ENCODE peak calls at places on chromosome 21, in four cellular contexts. N is transverse colon, P is stomach, H is K562. Y is an unnamed sample.

GRCh38 chr21:45087022-45087823 is 12.8 kb downstream of the ADARB1 start:
- DNase-seq in N (no peak), P (no peak), H (no peak), Y (no peak)

GRCh38 chr21:38613686-38614085 is 115.4 kb upstream of the ERG start:
- DNase-seq in N (no peak), P (no peak), H (no peak), Y (peak; percentile 74)

GRCh38 chr21:35616090-35616489 is 444.2 kb downstream of the SETD4 start:
- DNase-seq in N (no peak), P (no peak), H (no peak), Y (no peak)

GRCh38 chr21:26809745-26810144 is 35.5 kb downstream of the ADAMTS1 start:
- DNase-seq in N (no peak), P (no peak), H (no peak), Y (no peak)

GRCh38 chr21:46062471-46063211 is 35.3 kb upstream of the COL6A2 start:
- DNase-seq in N (no peak), P (no peak), H (no peak), Y (peak; percentile 75)

GRCh38 chr21:29904359-29905282 is 35.2 kb downstream of the GRIK1 start:
- DNase-seq in N (no peak), P (no peak), H (no peak), Y (no peak)

GRCh38 chr21:46150491-46151121 is 4.8 kb downstream of the FTCD start:
- DNase-seq in N (peak; percentile 6), P (no peak), H (no peak), Y (no peak)

GRCh38 chr21:46171585-46171984 is 12.7 kb downstream of the SPATC1L start:
- DNase-seq in N (no peak), P (no peak), H (no peak), Y (no peak)

GRCh38 chr21:46057111-46057709 is 40.7 kb upstream of the COL6A2 start:
- DNase-seq in N (no peak), P (no peak), H (no peak), Y (no peak)

GRCh38 chr21:35398366-35398982 is 349.4 kb upstream of the RUNX1 start:
- DNase-seq in N (no peak), P (no peak), H (no peak), Y (no peak)

GRCh38 chr21:36699546-36700294 is 805 bp downstream of the SIM2 start:
- DNase-seq in N (no peak), P (no peak), H (no peak), Y (no peak)

DNA sequence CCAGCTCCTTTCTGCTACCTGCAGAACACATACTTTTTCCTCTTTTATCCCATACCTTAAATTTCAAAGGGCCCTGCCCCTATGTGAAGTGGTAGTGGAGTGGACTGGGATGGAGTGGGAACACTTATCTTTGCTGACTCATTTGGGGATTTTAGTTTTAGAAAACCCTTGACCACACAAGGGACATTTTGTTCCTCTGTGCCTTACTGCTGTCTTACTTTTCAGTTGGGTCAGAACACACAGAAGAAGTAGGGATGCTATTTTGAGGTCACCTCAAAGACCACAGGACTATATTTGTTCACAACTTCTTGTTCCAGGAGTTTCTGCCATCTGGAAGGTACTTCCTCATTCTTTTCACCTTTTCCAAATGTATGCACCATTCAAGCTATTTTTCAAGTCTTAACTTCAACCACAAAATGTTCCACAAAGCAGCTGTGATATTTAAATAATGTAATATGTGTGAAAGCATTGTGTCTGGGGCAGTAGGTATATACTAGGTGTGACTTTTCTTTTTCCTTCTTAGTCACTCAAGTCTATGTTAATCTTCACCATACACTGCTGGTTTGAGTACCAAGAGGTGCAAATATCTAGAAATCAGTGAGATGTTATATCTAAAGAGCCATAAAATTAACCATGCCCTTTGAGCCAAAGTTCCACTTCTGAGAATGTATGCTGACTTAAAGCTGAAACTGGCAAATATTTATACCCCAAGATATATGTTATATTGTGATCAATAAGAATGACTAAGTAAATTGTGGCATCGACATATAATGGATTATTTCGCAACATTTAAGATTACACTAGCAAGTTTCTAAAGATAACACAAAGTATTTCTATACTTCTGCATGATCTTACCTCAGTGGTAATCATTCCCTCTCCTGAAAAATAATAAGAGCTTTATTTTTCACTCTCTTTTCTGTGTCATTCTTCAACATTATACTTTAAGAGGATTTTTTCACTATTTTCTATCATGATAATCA is 308.5 kb downstream of the MRPL39 start:
- DNase-seq in N (no peak), P (no peak), H (no peak), Y (no peak)
- TF ChIP-seq POLR2AphosphoS5 in N (no peak), P (no peak), H (no peak), Y (no peak)

DNA sequence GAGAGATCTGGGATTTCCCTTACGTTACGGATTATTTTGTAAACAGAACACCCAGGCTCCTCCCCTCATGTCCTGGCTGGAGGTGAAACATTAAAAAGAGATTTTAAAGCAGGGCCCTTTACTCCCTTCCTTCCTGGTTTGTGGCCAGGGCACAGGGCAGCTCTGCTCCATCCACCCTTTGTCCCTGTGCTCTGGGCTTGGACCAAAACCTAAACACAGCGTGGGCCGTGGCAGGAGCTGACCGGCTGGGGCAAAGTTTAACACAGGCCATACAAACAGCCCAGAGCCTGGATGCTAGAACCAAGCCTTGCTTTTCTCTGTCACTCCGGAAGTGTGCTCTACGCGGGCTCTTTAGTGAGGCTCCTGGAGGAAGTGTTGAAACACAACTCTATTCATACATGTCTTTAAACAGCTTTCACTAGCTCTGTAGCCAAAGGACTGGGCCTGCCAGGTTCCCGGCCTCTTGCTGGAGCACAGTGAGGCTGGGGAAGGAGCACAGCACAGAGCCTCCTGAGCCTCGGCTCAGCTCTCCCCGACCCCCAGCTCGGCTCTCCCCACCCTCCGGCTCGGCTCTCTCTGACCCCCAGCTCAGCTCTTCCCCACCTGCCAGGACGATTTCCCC is 84.7 kb downstream of the PDE9A start:
- DNase-seq in N (peak; percentile 78), P (peak; percentile 72), H (no peak), Y (no peak)
- TF ChIP-seq EP300 in N (peak; percentile 22), P (no peak), H (no peak), Y (no peak)

DNA sequence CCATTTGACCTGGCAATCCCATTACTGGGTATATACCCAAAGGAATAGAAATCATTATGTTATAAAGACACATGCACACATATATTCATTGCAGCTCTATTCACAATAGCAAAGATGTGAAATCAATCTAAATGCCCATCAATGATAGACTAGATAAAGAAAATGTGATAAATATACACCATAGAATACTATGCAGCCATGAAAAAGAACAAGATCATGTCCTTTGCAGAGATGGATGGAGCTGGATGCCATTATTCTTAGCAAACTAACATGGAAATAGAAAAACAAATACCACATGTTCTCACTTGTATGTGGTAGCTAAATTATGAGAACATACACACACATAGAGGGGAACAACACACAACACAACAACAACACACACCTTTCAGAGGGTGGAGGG is 248.5 kb downstream of the PCP4 start:
- DNase-seq in N (no peak), P (no peak), H (no peak), Y (no peak)
- TF ChIP-seq POLR2A in N (no peak), P (no peak), H (no peak), Y (no peak)

GRCh38 chr21:33308586-33309490 is 15.9 kb upstream of the IFNAR1 start:
- DNase-seq in N (peak; percentile 71), P (no peak), H (no peak), Y (peak; percentile 68)
- TF ChIP-seq POLR2AphosphoS5 in N (no peak), P (no peak), H (no peak), Y (no peak)

GRCh38 chr21:33844104-33844889 is 71.3 kb downstream of the ATP5PO start:
- DNase-seq in N (no peak), P (no peak), H (no peak), Y (no peak)
- TF ChIP-seq EP300 in N (no peak), P (no peak), H (no peak), Y (no peak)